ENCODE peak calls at places on chromosomes 2 and 18, in six cellular contexts. One of them, this sample, is unnamed.

GRCh38 chr2:45000341-45000901 is 8.8 kb downstream of the SIX2 start:
- DNase-seq in A549: no peak
- DNase-seq in stomach: no peak
- DNase-seq in HCT116: no peak
- DNase-seq in ovary: no peak
- DNase-seq in body of pancreas: no peak
- DNase-seq in this sample: peak

GRCh38 chr2:157473585-157473984 is 29.7 kb upstream of the CYTIP start:
- DNase-seq in stomach: no peak
- DNase-seq in body of pancreas: no peak
- DNase-seq in ovary: no peak
- DNase-seq in A549: no peak
- DNase-seq in HCT116: no peak
- DNase-seq in this sample: no peak

GRCh38 chr2:207762146-207762545 is 7.6 kb downstream of the FZD5 start:
- DNase-seq in ovary: no peak
- DNase-seq in stomach: no peak
- DNase-seq in HCT116: no peak
- DNase-seq in A549: no peak
- DNase-seq in body of pancreas: no peak
- DNase-seq in this sample: no peak

GRCh38 chr2:99354060-99354459 is 16.9 kb downstream of the EIF5B start:
- DNase-seq in A549: no peak
- DNase-seq in stomach: no peak
- DNase-seq in HCT116: no peak
- DNase-seq in body of pancreas: no peak
- DNase-seq in ovary: no peak
- DNase-seq in this sample: no peak

GRCh38 chr2:203177361-203177760 is 61.5 kb upstream of the CYP20A1 start:
- DNase-seq in body of pancreas: no peak
- DNase-seq in HCT116: no peak
- DNase-seq in ovary: no peak
- DNase-seq in A549: no peak
- DNase-seq in stomach: no peak
- DNase-seq in this sample: no peak

GRCh38 chr18:24987271-24987932 is 364.6 kb downstream of the ZNF521 start:
- DNase-seq in body of pancreas: no peak
- DNase-seq in A549: no peak
- DNase-seq in ovary: no peak
- DNase-seq in HCT116: no peak
- DNase-seq in stomach: no peak
- DNase-seq in this sample: no peak

GRCh38 chr18:64175432-64175831 is 26.5 kb upstream of the LINC00305 start:
- DNase-seq in A549: no peak
- DNase-seq in body of pancreas: no peak
- DNase-seq in HCT116: no peak
- DNase-seq in ovary: no peak
- DNase-seq in stomach: no peak
- DNase-seq in this sample: no peak

GRCh38 chr2:20209373-20210109 is 15.4 kb downstream of the SDC1 start:
- DNase-seq in stomach: no peak
- DNase-seq in A549: no peak
- DNase-seq in body of pancreas: no peak
- DNase-seq in HCT116: no peak
- DNase-seq in ovary: no peak
- DNase-seq in this sample: no peak

GRCh38 chr2:203105996-203106395 is 91.3 kb downstream of the NBEAL1 start:
- DNase-seq in A549: peak
- DNase-seq in ovary: no peak
- DNase-seq in body of pancreas: no peak
- DNase-seq in HCT116: no peak
- DNase-seq in stomach: no peak
- DNase-seq in this sample: no peak

GRCh38 chr2:77640924-77641323 is 118.7 kb upstream of the LRRTM4 start:
- DNase-seq in stomach: no peak
- DNase-seq in A549: no peak
- DNase-seq in ovary: no peak
- DNase-seq in HCT116: no peak
- DNase-seq in body of pancreas: no peak
- DNase-seq in this sample: no peak

GRCh38 chr2:144510206-144510991 is 9.5 kb downstream of the ZEB2 start:
- DNase-seq in ovary: no peak
- DNase-seq in A549: no peak
- DNase-seq in HCT116: no peak
- DNase-seq in body of pancreas: no peak
- DNase-seq in stomach: no peak
- DNase-seq in this sample: no peak

GRCh38 chr2:10787176-10787968 is 25.2 kb downstream of the PDIA6 start:
- DNase-seq in body of pancreas: peak
- DNase-seq in A549: no peak
- DNase-seq in ovary: no peak
- DNase-seq in stomach: no peak
- DNase-seq in HCT116: no peak
- DNase-seq in this sample: peak

GRCh38 chr2:10784719-10785118 is 27.9 kb downstream of the PDIA6 start:
- DNase-seq in stomach: no peak
- DNase-seq in A549: no peak
- DNase-seq in body of pancreas: no peak
- DNase-seq in HCT116: no peak
- DNase-seq in ovary: no peak
- DNase-seq in this sample: no peak

GRCh38 chr2:10785260-10785659 is 27.3 kb downstream of the PDIA6 start:
- DNase-seq in ovary: no peak
- DNase-seq in stomach: no peak
- DNase-seq in HCT116: no peak
- DNase-seq in A549: no peak
- DNase-seq in body of pancreas: no peak
- DNase-seq in this sample: no peak

GRCh38 chr2:10788855-10789254 is 23.7 kb downstream of the PDIA6 start:
- DNase-seq in stomach: no peak
- DNase-seq in ovary: no peak
- DNase-seq in A549: no peak
- DNase-seq in body of pancreas: no peak
- DNase-seq in HCT116: no peak
- DNase-seq in this sample: no peak

GRCh38 chr2:10786240-10786982 is 26.2 kb downstream of the PDIA6 start:
- DNase-seq in HCT116: no peak
- DNase-seq in stomach: no peak
- DNase-seq in ovary: no peak
- DNase-seq in A549: no peak
- DNase-seq in body of pancreas: no peak
- DNase-seq in this sample: no peak
- TF ChIP-seq POLR2A in HCT116: no peak
- TF ChIP-seq POLR2A in stomach: no peak
- TF ChIP-seq POLR2A in ovary: no peak
- TF ChIP-seq POLR2A in A549: no peak
- TF ChIP-seq POLR2A in body of pancreas: no peak
- TF ChIP-seq POLR2A in this sample: no peak

GRCh38 chr2:142874293-142874814 is 3.1 kb upstream of the KYNU start:
- DNase-seq in stomach: peak
- DNase-seq in A549: no peak
- DNase-seq in body of pancreas: peak
- DNase-seq in HCT116: no peak
- DNase-seq in ovary: no peak
- DNase-seq in this sample: peak
- TF ChIP-seq POLR2A in stomach: no peak
- TF ChIP-seq POLR2A in A549: no peak
- TF ChIP-seq POLR2A in body of pancreas: no peak
- TF ChIP-seq POLR2A in HCT116: no peak
- TF ChIP-seq POLR2A in ovary: no peak
- TF ChIP-seq POLR2A in this sample: no peak

GRCh38 chr18:23798249-23798648 is 109.0 kb downstream of the LAMA3 start:
- DNase-seq in stomach: no peak
- DNase-seq in body of pancreas: no peak
- DNase-seq in A549: no peak
- DNase-seq in HCT116: no peak
- DNase-seq in ovary: no peak
- DNase-seq in this sample: no peak

GRCh38 chr18:23800902-23801301 is 111.6 kb downstream of the LAMA3 start:
- DNase-seq in A549: no peak
- DNase-seq in ovary: no peak
- DNase-seq in stomach: no peak
- DNase-seq in body of pancreas: no peak
- DNase-seq in HCT116: no peak
- DNase-seq in this sample: no peak

GRCh38 chr18:23798824-23799223 is 109.6 kb downstream of the LAMA3 start:
- DNase-seq in ovary: no peak
- DNase-seq in stomach: no peak
- DNase-seq in HCT116: no peak
- DNase-seq in body of pancreas: no peak
- DNase-seq in A549: no peak
- DNase-seq in this sample: no peak

GRCh38 chr18:23802817-23803216 is 113.6 kb downstream of the LAMA3 start:
- DNase-seq in stomach: no peak
- DNase-seq in HCT116: no peak
- DNase-seq in ovary: no peak
- DNase-seq in body of pancreas: no peak
- DNase-seq in A549: no peak
- DNase-seq in this sample: no peak

GRCh38 chr18:23799540-23799939 is 110.3 kb downstream of the LAMA3 start:
- DNase-seq in stomach: no peak
- DNase-seq in ovary: no peak
- DNase-seq in body of pancreas: no peak
- DNase-seq in HCT116: no peak
- DNase-seq in A549: no peak
- DNase-seq in this sample: no peak
- TF ChIP-seq POLR2A in stomach: no peak
- TF ChIP-seq POLR2A in ovary: no peak
- TF ChIP-seq POLR2A in body of pancreas: no peak
- TF ChIP-seq POLR2A in HCT116: no peak
- TF ChIP-seq POLR2A in A549: no peak
- TF ChIP-seq POLR2A in this sample: no peak

GRCh38 chr2:72917138-72917874 is at the start of gene EMX1:
- DNase-seq in stomach: peak
- DNase-seq in body of pancreas: peak
- DNase-seq in ovary: no peak
- DNase-seq in HCT116: peak
- DNase-seq in A549: peak
- DNase-seq in this sample: no peak
- TF ChIP-seq POLR2A in stomach: no peak
- TF ChIP-seq POLR2A in body of pancreas: no peak
- TF ChIP-seq POLR2A in ovary: no peak
- TF ChIP-seq POLR2A in HCT116: no peak
- TF ChIP-seq POLR2A in A549: no peak
- TF ChIP-seq POLR2A in this sample: no peak

This sample was measured in NB4.